ENCODE peak calls at places on chromosome 3, in seven cellular contexts. I is upper lobe of right lung, X is hepatic stellate cell, G is T-cell, P is HT1080, T is Peyer's patch, Q is T follicular helper cell. U is an unnamed sample.

GRCh38 chr3:95815828-95816227 is 998.6 kb upstream of the EPHA6 start:
- DNase-seq in G (no peak), T (no peak), P (peak; percentile 30), X (no peak), I (no peak), Q (no peak), U (no peak)

GRCh38 chr3:4939276-4939675 is 40.0 kb upstream of the BHLHE40 start:
- DNase-seq in X (peak; percentile 20), P (peak; percentile 42), G (no peak), T (no peak), Q (no peak), I (no peak), U (no peak)

GRCh38 chr3:149618151-149619123 is 39.4 kb downstream of the WWTR1 start:
- DNase-seq in T (no peak), P (no peak), G (no peak), Q (no peak), I (no peak), X (no peak), U (no peak)

GRCh38 chr3:123730816-123731215 is 146.0 kb upstream of the HACD2 start:
- DNase-seq in Q (no peak), X (no peak), T (no peak), I (no peak), G (no peak), P (no peak), U (no peak)

GRCh38 chr3:79976466-79976865 is 208.7 kb upstream of the ROBO1 start:
- DNase-seq in Q (no peak), G (no peak), X (no peak), I (no peak), P (peak; percentile 7), T (no peak), U (no peak)

GRCh38 chr3:103909395-103909794 is 1457.3 kb upstream of the ALCAM start:
- DNase-seq in I (no peak), T (no peak), G (no peak), P (no peak), X (no peak), Q (no peak), U (no peak)

GRCh38 chr3:66989241-66989640 is 8.9 kb upstream of the KBTBD8 start:
- DNase-seq in G (no peak), P (no peak), T (no peak), X (no peak), I (no peak), Q (no peak), U (no peak)

GRCh38 chr3:197297476-197298340 is 704 bp downstream of the DLG1 start:
- DNase-seq in X (peak; percentile 95), G (peak; percentile 85), P (peak; percentile 87), T (peak; percentile 95), Q (peak; percentile 83), I (peak; percentile 95), U (peak; percentile 81)

U was measured in effector CD8-positive, alpha-beta T cell.